ENCODE peak calls at places on chromosomes 2 and 18, in seven cellular contexts. Z is GM12865, D is body of pancreas, O is ascending aorta, C is fibroblast of the aortic adventitia, A is dorsolateral prefrontal cortex, N is AG04449. U is an unnamed sample.

GRCh38 chr2:71612581-71613520 is 159.5 kb downstream of the DYSF start:
- DNase-seq in Z (no peak), O (peak), A (peak), N (no peak), C (no peak), D (peak), U (no peak)

GRCh38 chr18:70398076-70398475 is 109.2 kb downstream of the SOCS6 start:
- DNase-seq in Z (no peak), A (no peak), D (no peak), C (no peak), N (no peak), O (no peak), U (no peak)

GRCh38 chr2:181054843-181055242 is 74.4 kb downstream of the UBE2E3 start:
- DNase-seq in O (no peak), A (no peak), C (peak), D (no peak), N (no peak), Z (no peak), U (no peak)

GRCh38 chr18:22446325-22446724 is 28.6 kb upstream of the CTAGE1 start:
- DNase-seq in Z (no peak), A (no peak), N (no peak), C (no peak), O (no peak), D (no peak), U (no peak)

GRCh38 chr2:233113114-233113452 is 52.9 kb downstream of the INPP5D start:
- DNase-seq in C (no peak), N (no peak), O (peak), Z (no peak), D (no peak), A (no peak), U (no peak)

GRCh38 chr18:74567805-74568204 is 29.9 kb upstream of the ZNF407 start:
- DNase-seq in Z (no peak), C (no peak), O (no peak), A (no peak), N (no peak), D (no peak), U (no peak)

GRCh38 chr2:144389151-144389929 is 130.6 kb downstream of the ZEB2 start:
- DNase-seq in A (no peak), C (no peak), Z (no peak), D (peak), N (no peak), O (no peak), U (no peak)

GRCh38 chr2:229296561-229296960 is 25.5 kb upstream of the PID1 start:
- DNase-seq in A (no peak), Z (no peak), D (no peak), N (no peak), O (no peak), C (peak), U (no peak)

GRCh38 chr18:71371951-71372605 is 1083.2 kb downstream of the SOCS6 start:
- DNase-seq in D (no peak), C (no peak), Z (no peak), A (no peak), N (no peak), O (no peak), U (no peak)

GRCh38 chr2:12416600-12416999 is 300.1 kb upstream of the TRIB2 start:
- DNase-seq in A (no peak), N (no peak), Z (peak), C (peak), O (peak), D (peak), U (peak)

GRCh38 chr2:162317058-162317742 is 1.3 kb downstream of the IFIH1 start:
- DNase-seq in N (no peak), O (no peak), D (no peak), C (no peak), Z (peak), A (no peak), U (no peak)

GRCh38 chr2:6954586-6954985 is 37.4 kb downstream of the RNF144A start:
- DNase-seq in D (no peak), N (no peak), Z (no peak), O (no peak), C (no peak), A (no peak), U (no peak)

GRCh38 chr18:77177009-77177408 is 44.4 kb upstream of the MBP start:
- DNase-seq in N (no peak), O (no peak), C (peak), D (no peak), Z (no peak), A (no peak), U (no peak)

GRCh38 chr2:109351164-109351756 is 222.3 kb downstream of the SH3RF3 start:
- DNase-seq in D (peak), C (peak), Z (no peak), O (peak), N (no peak), A (no peak), U (peak)

GRCh38 chr2:96359310-96359709 is 23.7 kb downstream of the NCAPH start:
- DNase-seq in A (peak), N (no peak), D (peak), O (no peak), C (no peak), Z (peak), U (no peak)
- TF ChIP-seq CTCF in A (peak), N (no peak), D (no peak), O (no peak), C (peak), Z (peak), U (no peak)

GRCh38 chr2:213188971-213189899 is 37.8 kb upstream of the IKZF2 start:
- DNase-seq in Z (peak), O (no peak), C (peak), D (no peak), A (no peak), N (no peak), U (peak)
- H3K4me3 ChIP-seq in Z (no peak), O (no peak), C (no peak), D (no peak), A (peak), N (peak), U (no peak)

DNA sequence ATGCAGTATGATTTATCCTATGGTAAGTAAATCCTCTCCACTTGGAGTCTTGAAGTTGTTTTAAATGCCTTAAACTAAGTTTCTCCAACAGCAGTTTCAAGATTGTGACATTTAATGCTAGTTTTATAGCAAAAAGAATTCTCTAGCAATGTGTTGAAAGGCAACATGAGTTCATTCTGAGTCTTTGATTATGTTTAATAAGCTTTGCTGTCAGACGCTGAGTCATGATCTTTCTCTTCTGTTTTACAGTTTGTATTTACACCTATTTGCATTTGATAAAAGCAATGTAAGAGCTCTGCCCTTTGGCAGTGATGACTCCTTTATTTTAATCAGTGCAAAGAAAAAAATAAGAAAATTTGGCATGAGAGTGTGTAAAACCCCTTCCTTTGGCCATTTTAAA is 497.8 kb downstream of the STK39 start:
- DNase-seq in O (no peak), C (no peak), Z (no peak), D (no peak), N (no peak), A (no peak), U (no peak)
- TF ChIP-seq CTCF in O (no peak), C (no peak), Z (no peak), D (no peak), N (no peak), A (no peak), U (no peak)

GRCh38 chr2:127079358-127079920 is 27.5 kb downstream of the BIN1 start:
- DNase-seq in Z (no peak), A (no peak), C (no peak), D (no peak), N (no peak), O (no peak), U (no peak)

GRCh38 chr2:127081826-127082633 is 24.9 kb downstream of the BIN1 start:
- DNase-seq in Z (peak), C (no peak), O (no peak), D (no peak), N (no peak), A (peak), U (no peak)

GRCh38 chr2:127080226-127080940 is 26.6 kb downstream of the BIN1 start:
- DNase-seq in N (no peak), C (no peak), A (no peak), O (no peak), D (no peak), Z (peak), U (no peak)

GRCh38 chr2:127082974-127083373 is 24.0 kb downstream of the BIN1 start:
- DNase-seq in Z (no peak), N (no peak), D (peak), C (peak), O (no peak), A (no peak), U (no peak)

DNA sequence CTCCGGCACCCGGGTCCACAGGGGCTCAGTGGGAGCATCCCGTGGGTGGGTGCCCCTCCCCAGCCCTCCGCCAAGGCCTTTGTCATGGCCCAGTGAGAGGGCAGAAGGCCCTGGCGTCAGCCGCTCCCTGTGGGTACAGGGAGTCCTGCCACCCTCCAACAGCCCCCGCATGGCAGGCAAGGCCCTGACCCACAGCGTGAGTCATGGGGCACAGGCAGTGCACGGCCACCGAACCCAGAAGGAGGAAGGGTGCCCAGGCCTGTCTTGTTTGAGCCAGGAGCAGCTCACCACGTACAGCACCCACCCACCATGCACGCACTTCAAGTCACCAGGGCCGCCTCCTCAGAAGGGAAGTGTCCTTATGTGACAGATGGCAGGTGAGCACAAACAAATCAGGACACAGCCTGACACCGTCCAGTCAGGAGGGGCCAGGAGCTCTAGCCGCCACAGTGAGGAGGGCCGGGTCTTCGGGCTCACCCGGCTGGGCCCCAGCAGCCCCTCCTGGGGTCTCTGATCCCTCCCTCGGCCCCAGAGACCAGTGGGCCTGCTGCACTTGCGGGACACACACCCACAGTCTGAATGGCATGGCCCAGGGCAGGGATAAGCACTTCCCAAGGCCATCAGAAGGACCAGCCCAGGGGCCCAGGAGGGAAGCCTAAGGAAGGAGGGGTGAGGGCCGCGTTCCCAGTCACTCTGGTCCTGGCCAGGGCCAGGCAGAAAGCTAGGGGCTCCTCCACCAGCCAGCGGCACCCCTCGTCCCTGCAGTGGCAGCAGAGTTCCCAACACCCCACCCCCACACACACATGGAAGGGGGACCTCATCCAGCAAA is 25.8 kb downstream of the BIN1 start:
- DNase-seq in Z (peak), N (no peak), A (no peak), C (no peak), O (peak), D (peak), U (no peak)
- H3K4me3 ChIP-seq in Z (peak), N (no peak), A (peak), C (no peak), O (no peak), D (no peak), U (no peak)

DNA sequence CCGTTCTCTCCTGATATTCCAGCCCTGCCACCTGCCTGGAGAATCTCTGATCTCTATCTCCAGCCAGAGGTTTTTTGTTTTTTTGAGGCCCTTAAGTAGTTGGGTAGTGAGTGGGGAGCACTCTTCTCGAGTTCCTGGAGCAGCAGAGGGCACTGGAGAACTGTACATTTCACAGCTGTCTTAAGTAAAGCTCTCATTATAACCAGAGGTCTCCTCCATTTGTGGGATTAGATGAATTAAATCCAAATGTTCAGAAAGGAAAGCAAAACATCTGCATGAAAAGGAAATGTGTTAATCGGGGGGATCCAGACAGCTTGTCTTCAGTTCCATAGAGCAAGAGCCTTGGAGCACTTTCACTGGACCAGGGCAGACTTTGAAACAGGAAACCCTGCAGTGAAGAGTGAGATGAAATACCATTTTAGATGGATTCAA is 32.8 kb downstream of the AOX1 start:
- DNase-seq in N (peak), Z (peak), A (peak), D (no peak), O (no peak), C (peak), U (peak)
- TF ChIP-seq CTCF in N (peak), Z (no peak), A (peak), D (no peak), O (no peak), C (peak), U (peak)

GRCh38 chr2:207341114-207341750 is 175.5 kb upstream of the KLF7 start:
- DNase-seq in Z (no peak), A (no peak), O (no peak), C (no peak), D (no peak), N (no peak), U (no peak)
- H3K4me3 ChIP-seq in Z (no peak), A (no peak), O (no peak), C (no peak), D (no peak), N (no peak), U (no peak)

DNA sequence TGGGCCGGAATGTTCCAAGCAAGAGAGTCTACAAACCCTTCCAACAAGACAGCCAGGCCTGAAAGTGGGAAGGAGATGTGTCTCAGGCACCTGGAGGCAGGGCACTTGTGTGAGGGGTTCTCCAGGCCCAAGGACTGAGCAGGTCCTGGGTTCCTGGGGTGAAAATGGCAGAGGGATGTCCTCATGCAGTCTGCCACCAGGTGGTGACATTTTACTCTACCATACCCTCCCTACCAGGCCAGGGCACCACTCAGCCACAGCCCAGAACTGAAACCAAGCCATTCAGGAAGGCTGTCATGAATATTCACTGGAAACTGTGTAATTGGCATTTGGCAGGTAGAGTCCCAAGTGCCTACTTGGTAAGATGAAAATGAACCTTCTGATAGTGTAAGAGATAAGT is 185.2 kb downstream of the MYO5B start:
- DNase-seq in A (no peak), D (peak), O (no peak), C (peak), Z (peak), N (no peak), U (no peak)
- TF ChIP-seq CTCF in A (peak), D (peak), O (peak), C (peak), Z (peak), N (peak), U (peak)

DNA sequence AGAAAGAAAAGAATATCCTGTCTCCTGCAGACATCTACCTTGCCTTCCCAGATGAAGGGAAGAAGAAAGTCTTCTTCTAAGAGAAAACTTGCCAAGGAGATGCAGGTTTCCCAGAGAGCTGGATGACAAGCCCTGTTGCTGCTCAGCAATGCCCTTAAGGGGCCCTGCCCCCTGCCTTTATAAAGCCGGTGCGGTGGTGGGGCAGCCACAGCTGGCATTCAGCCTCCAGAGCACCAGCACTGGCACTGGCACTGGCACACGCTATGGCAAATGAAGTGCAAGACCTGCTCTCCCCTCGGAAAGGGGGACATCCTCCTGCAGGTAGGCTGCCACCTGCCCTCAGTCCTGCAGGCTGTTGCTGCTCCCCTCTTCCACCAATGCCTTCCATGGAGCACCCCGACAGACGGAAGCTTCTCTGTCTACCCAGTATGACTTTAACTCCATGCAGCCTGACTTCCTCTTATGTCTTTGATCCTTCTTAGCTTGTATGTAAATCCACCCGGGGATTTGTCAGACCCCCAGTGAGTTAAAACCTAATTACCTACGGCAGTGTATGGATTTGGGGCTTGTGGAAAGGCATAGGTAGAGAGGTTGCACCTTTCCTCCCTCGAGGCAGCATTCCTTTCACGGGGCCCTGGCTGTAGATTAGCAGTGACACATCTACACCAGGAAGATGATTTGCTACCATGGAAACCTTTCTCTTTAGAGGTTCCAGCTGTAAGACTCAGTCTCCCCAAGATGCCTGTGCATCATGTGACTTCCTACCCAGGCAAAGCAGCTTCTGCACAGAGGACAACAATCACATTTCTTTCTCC is at the start of gene DAPL1:
- DNase-seq in D (peak), Z (no peak), C (no peak), O (no peak), A (no peak), N (no peak), U (no peak)
- H3K4me3 ChIP-seq in D (no peak), Z (no peak), C (no peak), O (peak), A (peak), N (no peak), U (no peak)

DNA sequence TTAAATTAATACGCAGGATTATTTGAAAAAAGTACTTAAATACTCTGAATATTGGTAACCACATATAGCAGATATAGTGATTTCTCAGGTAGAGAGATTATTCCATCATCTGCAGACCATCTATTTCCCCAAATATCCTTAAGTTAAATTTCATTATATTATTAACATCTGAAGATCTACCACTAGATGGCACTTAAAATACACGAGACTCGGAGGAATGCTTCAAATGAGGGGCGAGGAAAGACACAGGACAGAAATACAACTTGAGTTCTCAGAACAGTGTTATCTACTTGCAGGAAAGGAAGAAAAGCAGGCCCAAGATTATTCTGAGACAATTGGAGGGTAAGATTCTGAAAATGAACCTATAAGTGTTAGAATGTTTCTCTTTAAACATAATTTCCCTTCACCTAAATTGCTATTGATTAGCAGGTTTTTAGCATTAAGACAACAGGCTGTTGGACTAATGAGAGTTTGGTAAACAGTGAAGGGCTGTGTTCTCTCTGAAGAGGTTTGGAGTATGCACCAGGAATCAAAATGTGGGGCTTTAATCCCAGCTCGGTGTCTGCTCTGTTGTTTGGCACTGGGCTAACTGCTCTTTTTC is 76.9 kb upstream of the GCFC2 start:
- DNase-seq in C (peak), Z (peak), O (no peak), D (no peak), A (no peak), N (no peak), U (peak)
- TF ChIP-seq CTCF in C (peak), Z (peak), O (peak), D (peak), A (peak), N (no peak), U (peak)

U was measured in HFF-Myc.